ENCODE peak calls at places on chromosomes 12 and 14, in four cellular contexts. C is HEK293T, B is NT2/D1, W is H1. G is an unnamed sample.

GRCh38 chr14:54471641-54472040 is 17.1 kb downstream of the GMFB start:
- DNase-seq in W (no peak), B (no peak), C (no peak), G (no peak)

GRCh38 chr14:76694106-76694505 is 67.2 kb upstream of the VASH1 start:
- DNase-seq in C (no peak), W (no peak), B (no peak), G (no peak)

GRCh38 chr12:123973552-123974341 is 732 bp downstream of the ZNF664 start:
- DNase-seq in W (peak; percentile 62), B (no peak), C (peak; percentile 22), G (peak; percentile 21)

GRCh38 chr12:15732341-15733061 is 56.7 kb downstream of the EPS8 start:
- DNase-seq in B (no peak), C (no peak), W (no peak), G (peak; percentile 58)

GRCh38 chr14:55512421-55512820 is 67.6 kb upstream of the KTN1 start:
- DNase-seq in B (no peak), W (no peak), C (no peak), G (no peak)

GRCh38 chr14:49975799-49976198 is 82.9 kb downstream of the ARF6 start:
- DNase-seq in W (no peak), B (no peak), C (no peak), G (no peak)

GRCh38 chr12:6337958-6338406 is 3.9 kb downstream of the TNFRSF1A start:
- DNase-seq in W (no peak), B (no peak), C (no peak), G (peak; percentile 30)

GRCh38 chr12:66403746-66404145 is 101.5 kb downstream of the HELB start:
- DNase-seq in B (no peak), C (no peak), W (no peak), G (no peak)

GRCh38 chr12:6425588-6426531 is 18.9 kb upstream of the CD27 start:
- DNase-seq in B (no peak), C (no peak), W (no peak), G (peak; percentile 49)

GRCh38 chr12:91805031-91805430 is 340.6 kb downstream of the BTG1 start:
- DNase-seq in W (no peak), C (no peak), B (no peak), G (no peak)

GRCh38 chr14:99055816-99056215 is 216.2 kb downstream of the BCL11B start:
- DNase-seq in B (no peak), C (no peak), W (no peak), G (no peak)

GRCh38 chr12:6957151-6957701 is 6.1 kb downstream of the PTPN6 start:
- DNase-seq in W (no peak), C (no peak), B (no peak), G (no peak)

GRCh38 chr12:11658796-11659195 is 9.3 kb downstream of the ETV6 start:
- DNase-seq in B (no peak), C (no peak), W (no peak), G (no peak)

GRCh38 chr14:63974176-63974575 is 121.4 kb downstream of the SYNE2 start:
- DNase-seq in B (no peak), W (no peak), C (no peak), G (no peak)

GRCh38 chr14:101227611-101228594 is 324.4 kb upstream of the RTL1 start:
- DNase-seq in C (no peak), W (peak; percentile 43), B (no peak), G (no peak)

GRCh38 chr14:76909266-76909665 is 83.1 kb downstream of the LRRC74A start:
- DNase-seq in W (no peak), B (no peak), C (no peak), G (no peak)

GRCh38 chr14:71221119-71221518 is 313.9 kb downstream of the PCNX1 start:
- DNase-seq in W (no peak), B (no peak), C (no peak), G (no peak)

GRCh38 chr14:95110178-95110577 is 47.2 kb downstream of the DICER1 start:
- DNase-seq in B (no peak), W (no peak), C (no peak), G (no peak)

GRCh38 chr12:67414011-67414715 is 145.0 kb downstream of the CAND1 start:
- DNase-seq in B (no peak), C (no peak), W (no peak), G (no peak)
- TF ChIP-seq SUZ12 in B (no peak), C (no peak), W (no peak), G (no peak)

GRCh38 chr12:19547258-19547657 is 108.0 kb downstream of the AEBP2 start:
- DNase-seq in C (no peak), W (no peak), B (no peak), G (no peak)
- TF ChIP-seq SUZ12 in C (no peak), W (no peak), B (no peak), G (no peak)

DNA sequence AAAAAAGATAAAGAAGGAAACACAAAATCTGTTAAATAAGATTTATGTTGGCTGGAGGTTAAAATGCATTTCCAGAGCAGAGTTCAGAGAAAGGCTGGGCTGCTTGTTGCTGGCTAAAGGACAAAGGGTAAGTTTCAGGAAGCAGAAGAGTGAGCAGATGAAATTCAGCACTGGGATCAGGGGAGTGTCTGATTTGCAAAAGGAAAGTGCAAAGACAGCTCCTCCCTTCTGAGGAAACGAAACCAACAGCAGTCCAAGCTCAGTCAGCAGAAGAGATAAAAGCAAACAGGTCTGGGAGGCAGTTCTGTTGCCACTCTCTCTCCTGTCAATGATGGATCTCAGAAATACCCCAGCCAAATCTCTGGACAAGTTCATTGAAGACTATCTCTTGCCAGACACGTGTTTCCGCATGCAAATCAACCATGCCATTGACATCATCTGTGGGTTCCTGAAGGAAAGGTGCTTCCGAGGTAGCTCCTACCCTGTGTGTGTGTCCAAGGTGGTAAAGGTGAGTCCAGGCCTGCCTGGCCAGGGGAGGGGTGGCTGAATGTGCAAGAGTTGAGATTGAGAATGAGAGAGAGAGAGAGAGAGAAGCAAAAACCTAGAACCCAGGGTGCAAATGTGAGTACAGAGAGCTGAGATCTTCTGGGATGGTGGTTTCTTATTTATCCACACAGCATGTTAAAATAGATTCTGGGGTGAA is at the start of gene OAS1:
- DNase-seq in C (no peak), W (no peak), B (peak; percentile 6), G (peak; percentile 72)
- TF ChIP-seq SUZ12 in C (no peak), W (no peak), B (no peak), G (no peak)

GRCh38 chr14:89011727-89012271 is 187.3 kb downstream of the TTC8 start:
- DNase-seq in W (no peak), B (no peak), C (no peak), G (no peak)
- TF ChIP-seq SUZ12 in W (no peak), B (no peak), C (no peak), G (peak; percentile 33)

GRCh38 chr12:25524381-25524780 is 28.7 kb downstream of the LMNTD1 start:
- DNase-seq in C (no peak), B (no peak), W (no peak), G (no peak)
- TF ChIP-seq SUZ12 in C (no peak), B (no peak), W (no peak), G (no peak)

DNA sequence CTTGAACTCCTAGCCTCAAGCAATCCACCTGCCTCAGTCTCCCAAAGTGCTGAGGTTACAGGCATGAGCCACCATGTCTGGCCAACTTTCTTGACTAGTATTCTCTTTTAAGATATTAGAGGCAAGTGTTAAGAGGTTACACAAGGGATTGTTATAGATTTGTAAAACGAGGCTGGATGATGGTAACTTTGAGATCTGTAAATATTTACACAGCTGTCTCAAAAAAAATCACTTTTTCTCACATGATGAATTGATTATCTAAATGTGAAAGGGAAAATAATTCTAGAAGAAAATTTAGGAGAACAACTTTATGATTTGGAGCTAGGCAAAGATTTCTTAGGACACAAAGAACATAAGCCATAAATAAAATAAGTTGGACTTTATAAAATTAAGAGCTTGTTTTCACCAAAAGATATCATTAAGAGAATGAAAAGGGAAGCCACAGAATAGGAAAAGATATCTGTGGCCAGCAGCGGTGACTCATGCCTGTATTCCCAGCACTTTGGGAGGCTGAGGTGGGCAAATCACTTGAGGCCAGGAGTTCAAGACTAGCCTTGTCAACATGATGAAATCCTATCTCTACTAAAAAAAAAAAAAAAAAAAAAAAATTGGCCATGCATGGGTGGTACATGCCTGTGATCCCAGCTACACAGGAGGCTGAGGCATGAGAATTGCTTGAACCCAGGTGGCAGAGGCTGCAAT is 77.4 kb downstream of the BBS10 start:
- DNase-seq in W (no peak), B (no peak), C (no peak), G (no peak)
- TF ChIP-seq SUZ12 in W (no peak), B (no peak), C (no peak), G (no peak)

GRCh38 chr14:24960816-24961215 is 89.1 kb downstream of the STXBP6 start:
- DNase-seq in B (no peak), W (no peak), C (no peak), G (no peak)
- TF ChIP-seq SUZ12 in B (no peak), W (no peak), C (no peak), G (no peak)

DNA sequence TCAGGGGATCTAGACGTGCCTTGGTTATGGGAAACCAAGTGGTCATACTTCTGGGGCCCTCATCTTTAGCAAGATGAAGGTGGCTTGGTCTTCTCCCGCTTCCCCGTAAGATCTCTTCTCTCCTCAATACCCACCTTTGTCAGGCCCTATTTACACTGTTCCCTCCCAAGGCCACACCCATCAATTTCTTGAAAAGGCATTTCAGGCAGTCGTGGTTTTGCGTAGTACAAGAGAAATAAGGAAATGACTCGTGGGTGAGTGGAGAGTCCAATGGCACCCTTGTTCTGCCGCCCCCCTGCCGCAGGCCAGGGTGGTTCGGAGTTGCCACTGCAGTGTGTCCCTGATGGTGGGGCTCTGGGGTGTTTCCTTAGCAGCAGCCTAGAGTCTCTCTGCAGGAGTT is 9.9 kb upstream of the GPRC5A start:
- DNase-seq in B (no peak), C (no peak), W (no peak), G (peak; percentile 39)
- TF ChIP-seq SUZ12 in B (no peak), C (no peak), W (no peak), G (no peak)